ENCODE peak calls at places on chromosome 13, in five cellular contexts. H, I, D, M and Z are unnamed samples.

GRCh38 chr13:68697551-68697950 is 1410.1 kb upstream of the ATXN8OS start:
- DNase-seq in D (no peak), M (no peak), H (no peak), I (no peak), Z (no peak)

GRCh38 chr13:42992585-42993122 is 613 bp upstream of the EPSTI1 start:
- DNase-seq in I (no peak), D (no peak), H (no peak), M (no peak), Z (no peak)

GRCh38 chr13:24232474-24232873 is 72.0 kb downstream of the SPATA13 start:
- DNase-seq in H (no peak), D (no peak), I (no peak), M (no peak), Z (no peak)

GRCh38 chr13:27170221-27170520 is 1.4 kb downstream of the USP12 start:
- DNase-seq in I (no peak), D (no peak), H (no peak), M (no peak), Z (no peak)

GRCh38 chr13:97119899-97120745 is 102.0 kb upstream of the MBNL2 start:
- DNase-seq in D (no peak), M (no peak), I (no peak), H (no peak), Z (no peak)

GRCh38 chr13:59112375-59112774 is 1051.4 kb downstream of the DIAPH3 start:
- DNase-seq in M (peak), D (peak), H (no peak), I (peak), Z (peak)

GRCh38 chr13:20721058-20721453 is 17.6 kb downstream of the IL17D start:
- DNase-seq in I (no peak), D (no peak), M (no peak), H (no peak), Z (no peak)

GRCh38 chr13:99176309-99177276 is 24.1 kb upstream of the UBAC2 start:
- DNase-seq in I (peak), D (peak), M (no peak), H (peak), Z (peak)

GRCh38 chr13:31980842-31981241 is 50.7 kb upstream of the FRY start:
- DNase-seq in D (no peak), M (no peak), I (no peak), H (no peak), Z (no peak)

GRCh38 chr13:92488249-92488845 is 738.3 kb upstream of the GPC6 start:
- DNase-seq in I (no peak), D (no peak), M (no peak), H (no peak), Z (no peak)

GRCh38 chr13:50693755-50694154 is 149.7 kb downstream of the DLEU7 start:
- DNase-seq in M (no peak), I (no peak), H (peak), D (peak), Z (peak)

GRCh38 chr13:86986448-86986847 is 684.7 kb upstream of the SLITRK5 start:
- DNase-seq in D (no peak), I (no peak), M (no peak), H (no peak), Z (no peak)

GRCh38 chr13:76965759-76966421 is 17.6 kb downstream of the ACOD1 start:
- DNase-seq in M (peak), D (peak), H (peak), I (peak), Z (peak)

GRCh38 chr13:104385409-104385808 is 1319.2 kb upstream of the SLC10A2 start:
- DNase-seq in D (no peak), I (no peak), M (no peak), H (no peak), Z (no peak)

GRCh38 chr13:80883545-80883944 is 542.6 kb upstream of the SPRY2 start:
- DNase-seq in I (no peak), D (no peak), M (no peak), H (no peak), Z (no peak)